ENCODE peak calls at places on chromosomes 13 and 19, in six cellular contexts. X, C, A, L, F and Y are unnamed samples.

GRCh38 chr19:16067205-16067938 is 8.9 kb upstream of the TPM4 start:
- DNase-seq in X (peak; percentile 82), C (no peak), A (no peak), L (peak; percentile 95), F (no peak), Y (peak; percentile 80)

GRCh38 chr19:7983286-7983950 is 22.0 kb downstream of the ELAVL1 start:
- DNase-seq in X (no peak), C (no peak), A (no peak), L (peak; percentile 58), F (no peak), Y (no peak)

GRCh38 chr19:51289635-51290034 is 21.8 kb upstream of the IGLON5 start:
- DNase-seq in X (no peak), C (no peak), A (no peak), L (no peak), F (no peak), Y (no peak)

GRCh38 chr13:86193281-86193680 is 394.1 kb upstream of the SLITRK6 start:
- DNase-seq in X (no peak), C (no peak), A (peak; percentile 17), L (no peak), F (no peak), Y (no peak)

GRCh38 chr13:31195616-31196015 is 4.2 kb upstream of the B3GLCT start:
- DNase-seq in X (no peak), C (no peak), A (no peak), L (no peak), F (no peak), Y (no peak)

GRCh38 chr13:35484384-35484783 is 7.9 kb upstream of the MAB21L1 start:
- DNase-seq in X (no peak), C (no peak), A (no peak), L (no peak), F (peak; percentile 54), Y (no peak)

GRCh38 chr13:107373551-107373950 is 805.6 kb upstream of the ARGLU1 start:
- DNase-seq in X (no peak), C (no peak), A (peak; percentile 53), L (no peak), F (peak; percentile 39), Y (no peak)

GRCh38 chr13:41588899-41589298 is 131.5 kb downstream of the RGCC start:
- DNase-seq in X (no peak), C (peak; percentile 70), A (no peak), L (no peak), F (no peak), Y (no peak)

GRCh38 chr13:75541287-75541686 is 3.6 kb upstream of the COMMD6 start:
- DNase-seq in X (no peak), C (no peak), A (no peak), L (no peak), F (no peak), Y (no peak)

GRCh38 chr19:55452381-55453325 is 8.8 kb downstream of the ISOC2 start:
- DNase-seq in X (peak; percentile 46), C (peak; percentile 80), A (peak; percentile 78), L (peak; percentile 90), F (peak; percentile 97), Y (peak; percentile 85)

GRCh38 chr13:51776179-51776578 is 27.8 kb downstream of the DHRS12 start:
- DNase-seq in X (no peak), C (no peak), A (no peak), L (no peak), F (no peak), Y (no peak)

GRCh38 chr19:40216013-40216776 is 2.0 kb downstream of the TTC9B start:
- DNase-seq in X (no peak), C (no peak), A (no peak), L (no peak), F (no peak), Y (no peak)

GRCh38 chr13:61685683-61686013 is 270.0 kb upstream of the PCDH20 start:
- DNase-seq in X (no peak), C (peak; percentile 24), A (peak; percentile 65), L (no peak), F (peak; percentile 52), Y (no peak)

GRCh38 chr19:30153326-30154210 is 211.5 kb downstream of the URI1 start:
- DNase-seq in X (no peak), C (no peak), A (no peak), L (peak; percentile 25), F (peak; percentile 77), Y (no peak)

GRCh38 chr13:45325806-45326205 is 15.2 kb downstream of the TPT1 start:
- DNase-seq in X (no peak), C (no peak), A (peak; percentile 50), L (no peak), F (peak; percentile 38), Y (peak; percentile 62)

GRCh38 chr13:64527561-64527960 is 2702.6 kb downstream of the PCDH9 start:
- DNase-seq in X (no peak), C (no peak), A (no peak), L (no peak), F (no peak), Y (no peak)

GRCh38 chr19:39277598-39277997 is 9.4 kb downstream of the IFNL2 start:
- DNase-seq in X (no peak), C (peak; percentile 61), A (peak; percentile 68), L (peak; percentile 9), F (no peak), Y (no peak)

GRCh38 chr13:55728229-55728628 is 1412.5 kb upstream of the PRR20A start:
- DNase-seq in X (no peak), C (no peak), A (no peak), L (no peak), F (no peak), Y (no peak)

GRCh38 chr13:103762523-103762922 is 696.3 kb upstream of the SLC10A2 start:
- DNase-seq in X (no peak), C (no peak), A (no peak), L (no peak), F (no peak), Y (no peak)

GRCh38 chr13:94239135-94239534 is 240.3 kb downstream of the DCT start:
- DNase-seq in X (no peak), C (no peak), A (no peak), L (no peak), F (no peak), Y (no peak)

GRCh38 chr13:31276386-31276785 is 76.6 kb downstream of the B3GLCT start:
- DNase-seq in X (no peak), C (no peak), A (no peak), L (no peak), F (no peak), Y (no peak)

GRCh38 chr13:90281709-90282108 is 1065.8 kb upstream of the MIR17HG start:
- DNase-seq in X (no peak), C (no peak), A (no peak), L (no peak), F (no peak), Y (no peak)

GRCh38 chr13:111325941-111326620 is 5.6 kb downstream of the TEX29 start:
- DNase-seq in X (no peak), C (no peak), A (no peak), L (no peak), F (no peak), Y (no peak)

GRCh38 chr13:40682449-40683240 is 16.2 kb upstream of the FOXO1 start:
- DNase-seq in X (no peak), C (peak; percentile 7), A (peak; percentile 64), L (no peak), F (no peak), Y (no peak)

GRCh38 chr19:38852231-38853044 is 2.7 kb upstream of the HNRNPL start:
- DNase-seq in X (peak; percentile 65), C (peak; percentile 89), A (peak; percentile 66), L (peak; percentile 89), F (no peak), Y (peak; percentile 82)

GRCh38 chr19:46213156-46213555 is 16.4 kb upstream of the IGFL1 start:
- DNase-seq in X (no peak), C (peak; percentile 50), A (no peak), L (peak; percentile 43), F (peak; percentile 29), Y (no peak)

GRCh38 chr19:46213806-46214205 is 15.7 kb upstream of the IGFL1 start:
- DNase-seq in X (no peak), C (no peak), A (no peak), L (peak; percentile 53), F (no peak), Y (no peak)

GRCh38 chr19:46209051-46209450 is 20.5 kb upstream of the IGFL1 start:
- DNase-seq in X (no peak), C (no peak), A (no peak), L (peak; percentile 21), F (no peak), Y (no peak)

GRCh38 chr19:46211201-46211881 is 18.2 kb upstream of the IGFL1 start:
- DNase-seq in X (no peak), C (peak; percentile 80), A (peak; percentile 80), L (peak; percentile 53), F (no peak), Y (no peak)

GRCh38 chr19:46210634-46211033 is 18.9 kb upstream of the IGFL1 start:
- DNase-seq in X (no peak), C (no peak), A (no peak), L (peak; percentile 11), F (no peak), Y (no peak)
- H3K4me1 ChIP-seq in X (no peaks in the 10 kb centered on the region), C (peaks cover 75% of the 10 kb centered on the region), A (peaks cover 12% of the 10 kb centered on the region), L (no peaks in the 10 kb centered on the region), F (peaks cover 6% of the 10 kb centered on the region), Y (no peaks in the 10 kb centered on the region)

GRCh38 chr19:2057484-2058469 is 6.7 kb upstream of the MKNK2 start:
- DNase-seq in X (peak; percentile 10), C (no peak), A (no peak), L (no peak), F (no peak), Y (peak; percentile 73)
- H3K4me1 ChIP-seq in X (peaks cover 81% of the 10 kb centered on the region), C (peaks cover 63% of the 10 kb centered on the region), A (peaks cover 39% of the 10 kb centered on the region), L (no peaks in the 10 kb centered on the region), F (peaks cover 18% of the 10 kb centered on the region), Y (peaks cover 30% of the 10 kb centered on the region)

GRCh38 chr19:10760268-10760944 is 42.5 kb downstream of the DNM2 start:
- DNase-seq in X (peak; percentile 49), C (no peak), A (peak; percentile 67), L (no peak), F (peak; percentile 85), Y (no peak)
- H3K4me1 ChIP-seq in X (peaks cover 68% of the 10 kb centered on the region), C (peaks cover 52% of the 10 kb centered on the region), A (peaks cover under 1% of the 10 kb centered on the region), L (no peaks in the 10 kb centered on the region), F (peaks cover 12% of the 10 kb centered on the region), Y (peaks cover 15% of the 10 kb centered on the region)

GRCh38 chr13:99355267-99356215 is 48.3 kb upstream of the GPR183 start:
- DNase-seq in X (no peak), C (no peak), A (no peak), L (no peak), F (no peak), Y (no peak)
- H3K4me1 ChIP-seq in X (peaks cover 27% of the 10 kb centered on the region), C (no peaks in the 10 kb centered on the region), A (no peaks in the 10 kb centered on the region), L (no peaks in the 10 kb centered on the region), F (no peaks in the 10 kb centered on the region), Y (peaks cover 11% of the 10 kb centered on the region)